ENCODE peak calls at places on chromosomes 5 and 9, in eight cellular contexts. V is left ventricle myocardium inferior; M is heart right ventricle; P is WERI-Rb-1; R is esophagus muscularis mucosa; G is endodermal cell; K is fibroblast of lung; O is CD8-positive, alpha-beta memory T cell. S is an unnamed sample.
A peak's percentile ranks its signal among the peaks of the same experiment; 100 is the strongest.

GRCh38 chr9:33921967-33922895 is 105.3 kb downstream of the UBE2R2 start:
- DNase-seq in V (no peak), M (no peak), P (peak; percentile 70), R (no peak), G (peak; percentile 88), K (peak; percentile 31), O (peak; percentile 4), S (no peak)

GRCh38 chr9:21317956-21318923 is 13.1 kb upstream of the IFNA5 start:
- DNase-seq in V (no peak), M (peak; percentile 34), P (peak; percentile 24), R (no peak), G (peak; percentile 58), K (peak; percentile 60), O (peak; percentile 28), S (peak; percentile 20)

GRCh38 chr5:51679286-51679685 is 296.0 kb downstream of the ISL1 start:
- DNase-seq in V (no peak), M (no peak), P (no peak), R (no peak), G (no peak), K (no peak), O (no peak), S (no peak)

GRCh38 chr5:74026310-74026709 is 400.3 kb downstream of the ARHGEF28 start:
- DNase-seq in V (no peak), M (no peak), P (no peak), R (no peak), G (peak; percentile 55), K (no peak), O (no peak), S (no peak)

GRCh38 chr5:93378073-93378472 is 202.9 kb downstream of the NR2F1-AS1 start:
- DNase-seq in V (no peak), M (no peak), P (no peak), R (no peak), G (no peak), K (peak; percentile 82), O (no peak), S (peak; percentile 91)

GRCh38 chr5:8598996-8599395 is 730.0 kb downstream of the MTRR start:
- DNase-seq in V (no peak), M (no peak), P (no peak), R (no peak), G (no peak), K (no peak), O (no peak), S (no peak)

GRCh38 chr9:111598730-111599091 is 736 bp downstream of the PTGR1 start:
- DNase-seq in V (peak; percentile 29), M (peak; percentile 5), P (peak; percentile 29), R (no peak), G (no peak), K (peak; percentile 52), O (peak; percentile 3), S (peak; percentile 19)

GRCh38 chr9:4739587-4740372 is 1.2 kb downstream of the AK3 start:
- DNase-seq in V (no peak), M (no peak), P (no peak), R (no peak), G (peak; percentile 59), K (peak; percentile 32), O (no peak), S (no peak)

GRCh38 chr5:174317261-174317894 is 271.9 kb downstream of the NSG2 start:
- DNase-seq in V (no peak), M (no peak), P (peak; percentile 61), R (no peak), G (peak; percentile 87), K (peak; percentile 56), O (no peak), S (peak; percentile 31)

GRCh38 chr5:19035816-19036215 is 952.2 kb downstream of the CDH18 start:
- DNase-seq in V (no peak), M (no peak), P (no peak), R (no peak), G (no peak), K (no peak), O (no peak), S (no peak)

DNA sequence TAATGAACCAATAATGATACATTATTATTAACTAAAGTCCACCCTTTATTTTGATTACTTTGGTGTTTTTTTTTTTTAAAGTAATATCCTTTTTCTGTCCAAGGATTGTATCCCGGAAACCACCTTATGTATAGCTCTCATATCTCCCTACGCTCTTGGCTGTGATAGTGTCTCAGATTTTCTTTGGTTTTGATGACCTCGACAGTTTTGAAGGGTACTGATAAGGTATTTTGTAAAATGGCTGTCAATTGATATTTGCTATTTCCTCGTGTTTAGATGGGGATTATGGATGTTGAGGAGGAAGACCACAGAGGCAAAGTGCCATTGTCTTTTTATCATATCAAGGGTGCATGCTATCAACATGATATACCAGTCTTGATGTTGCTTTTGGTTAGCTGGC is 259.0 kb downstream of the SGCD start:
- DNase-seq in V (no peak), M (no peak), P (no peak), R (no peak), G (no peak), K (no peak), O (no peak), S (no peak)
- H3K27ac ChIP-seq in V (peak overlapping the region; percentile 85), M (peak overlapping the region; percentile 74), P (no peak overlapping the region), R (peak overlapping the region; percentile 84), G (no peak overlapping the region), K (no peak overlapping the region), O (no peak overlapping the region), S (no peak overlapping the region)

DNA sequence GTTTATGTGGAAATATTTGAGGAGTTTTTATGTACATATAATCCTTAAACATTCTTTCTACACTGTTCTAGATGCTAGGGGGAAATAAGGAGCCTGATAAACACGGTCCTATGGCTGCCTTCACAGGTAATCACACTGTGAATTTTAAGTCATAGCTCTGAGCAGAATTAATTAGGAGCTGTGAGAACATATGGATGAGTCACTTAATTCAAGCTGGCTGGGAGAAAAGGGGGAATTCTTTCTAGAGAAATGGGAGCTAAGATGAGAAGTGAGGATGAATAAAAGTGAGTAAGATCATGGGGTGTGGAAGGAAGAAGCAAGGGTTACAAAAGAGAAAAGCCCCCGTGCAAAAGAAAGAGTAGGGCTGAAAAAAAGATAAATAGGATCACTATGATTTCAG is 290.8 kb downstream of the DNAH5 start:
- DNase-seq in V (no peak), M (no peak), P (no peak), R (no peak), G (no peak), K (no peak), O (no peak), S (no peak)
- H3K9me3 ChIP-seq in V (peaks cover 11% of the 10 kb centered on the region), M (no peaks in the 10 kb centered on the region), P (no peaks in the 10 kb centered on the region), R (no peaks in the 10 kb centered on the region), G (no peaks in the 10 kb centered on the region), K (no peaks in the 10 kb centered on the region), O (no peaks in the 10 kb centered on the region), S (no peaks in the 10 kb centered on the region)

GRCh38 chr5:119357815-119358559 is 2.2 kb downstream of the TNFAIP8 start:
- DNase-seq in V (no peak), M (no peak), P (no peak), R (no peak), G (no peak), K (no peak), O (no peak), S (no peak)

GRCh38 chr5:119355636-119356383 is at the start of gene TNFAIP8:
- DNase-seq in V (peak; percentile 62), M (peak; percentile 60), P (no peak), R (no peak), G (peak; percentile 84), K (peak; percentile 70), O (no peak), S (peak; percentile 58)

GRCh38 chr5:119355244-119355635 is 579 bp upstream of the TNFAIP8 start:
- DNase-seq in V (no peak), M (no peak), P (no peak), R (no peak), G (peak; percentile 73), K (no peak), O (no peak), S (no peak)

GRCh38 chr5:119357309-119357708 is 1.5 kb downstream of the TNFAIP8 start:
- DNase-seq in V (no peak), M (no peak), P (no peak), R (no peak), G (no peak), K (no peak), O (no peak), S (no peak)

GRCh38 chr5:119356384-119357188 is 767 bp downstream of the TNFAIP8 start:
- DNase-seq in V (no peak), M (no peak), P (no peak), R (no peak), G (no peak), K (peak; percentile 62), O (no peak), S (no peak)
- H3K27ac ChIP-seq in V (peak overlapping the region; percentile 68), M (peak overlapping the region; percentile 75), P (no peak overlapping the region), R (peak overlapping the region; percentile 76), G (no peak overlapping the region), K (peak overlapping the region; percentile 48), O (peak overlapping the region; percentile 21), S (peak overlapping the region; percentile 9)

DNA sequence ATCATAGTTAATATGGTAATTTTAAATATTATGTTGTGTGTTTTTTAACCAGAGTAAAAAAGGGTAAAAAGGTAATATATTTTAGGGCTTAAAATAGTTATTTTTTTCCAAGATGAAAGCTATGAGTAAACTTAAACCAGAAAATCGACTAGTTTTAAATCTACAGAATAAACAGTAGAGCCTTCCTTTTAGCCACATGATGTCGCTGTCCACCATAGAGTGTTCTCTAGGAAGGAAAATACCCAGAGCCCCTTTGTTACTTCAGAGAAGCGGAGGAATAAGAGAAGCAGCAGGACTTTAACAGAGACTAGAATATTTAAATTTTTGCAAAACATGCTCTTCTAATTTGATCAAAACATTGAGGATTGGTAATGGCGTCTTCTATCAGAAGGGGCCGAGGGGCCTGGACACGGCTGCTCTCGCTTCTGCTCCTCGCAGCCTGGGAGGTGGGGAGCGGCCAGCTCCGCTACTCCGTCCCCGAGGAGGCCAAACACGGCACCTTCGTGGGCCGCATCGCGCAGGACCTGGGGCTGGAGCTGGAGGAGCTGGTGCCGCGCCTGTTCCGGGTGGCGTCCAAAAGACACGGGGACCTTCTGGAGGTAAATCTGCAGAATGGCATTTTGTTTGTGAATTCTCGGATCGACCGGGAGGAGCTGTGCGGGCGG is at the start of gene PCDHA2:
- DNase-seq in V (no peak), M (no peak), P (no peak), R (no peak), G (peak; percentile 63), K (peak; percentile 5), O (no peak), S (no peak)
- H3K9me3 ChIP-seq in V (peaks cover 90% of the 10 kb centered on the region), M (peaks cover 33% of the 10 kb centered on the region), P (no peaks in the 10 kb centered on the region), R (peaks cover 56% of the 10 kb centered on the region), G (peaks cover 7% of the 10 kb centered on the region), K (no peaks in the 10 kb centered on the region), O (peaks cover 3% of the 10 kb centered on the region), S (peaks cover 10% of the 10 kb centered on the region)

GRCh38 chr5:78526049-78526525 is 122.5 kb downstream of the LHFPL2 start:
- DNase-seq in V (no peak), M (no peak), P (no peak), R (no peak), G (no peak), K (peak; percentile 63), O (no peak), S (peak; percentile 88)
- H3K27ac ChIP-seq in V (no peak overlapping the region), M (no peak overlapping the region), P (no peak overlapping the region), R (peak overlapping the region; percentile 83), G (no peak overlapping the region), K (peak overlapping the region; percentile 86), O (no peak overlapping the region), S (peak overlapping the region; percentile 94)

GRCh38 chr9:14653511-14653910 is 39.7 kb downstream of the ZDHHC21 start:
- DNase-seq in V (no peak), M (no peak), P (no peak), R (no peak), G (no peak), K (no peak), O (no peak), S (no peak)

GRCh38 chr9:14654932-14655331 is 38.3 kb downstream of the ZDHHC21 start:
- DNase-seq in V (no peak), M (no peak), P (no peak), R (no peak), G (no peak), K (peak; percentile 30), O (no peak), S (no peak)

GRCh38 chr9:14652729-14653377 is 40.4 kb downstream of the ZDHHC21 start:
- DNase-seq in V (no peak), M (no peak), P (no peak), R (no peak), G (no peak), K (peak; percentile 52), O (no peak), S (peak; percentile 2)
- H3K9me3 ChIP-seq in V (peaks cover 23% of the 10 kb centered on the region), M (peaks cover 26% of the 10 kb centered on the region), P (peaks cover 2% of the 10 kb centered on the region), R (peaks cover 9% of the 10 kb centered on the region), G (peaks cover 36% of the 10 kb centered on the region), K (no peaks in the 10 kb centered on the region), O (no peaks in the 10 kb centered on the region), S (no peaks in the 10 kb centered on the region)